ENCODE peak calls at places on chromosome 9, in nine cellular contexts. G is mammary epithelial cell, Z is omental fat pad, J is AG09319, E is progenitor cell of endocrine pancreas, T is Peyer's patch, L is WTC11, Q is kidney, S is H9. M is an unnamed sample.

GRCh38 chr9:7212101-7212500 is 454.3 kb downstream of the KDM4C start:
- DNase-seq in S (no peak), J (no peak), E (no peak), Z (no peak), T (no peak), G (peak; percentile 37), L (no peak), Q (no peak), M (no peak)

GRCh38 chr9:124769451-124770358 is 1.4 kb downstream of the NR6A1 start:
- DNase-seq in Q (peak; percentile 85), G (peak; percentile 25), Z (no peak), S (peak; percentile 65), J (no peak), E (no peak), L (peak; percentile 52), T (peak; percentile 81), M (peak; percentile 69)

GRCh38 chr9:32899181-32899580 is 102.2 kb downstream of the APTX start:
- DNase-seq in T (no peak), J (no peak), G (peak; percentile 47), L (no peak), E (no peak), Z (no peak), S (no peak), Q (no peak), M (no peak)

GRCh38 chr9:128619127-128619526 is 37.5 kb downstream of the DYNC2I2 start:
- DNase-seq in J (no peak), L (no peak), G (no peak), E (no peak), Q (no peak), Z (no peak), S (no peak), T (no peak), M (no peak)

GRCh38 chr9:112069318-112070169 is 105.6 kb downstream of the SUSD1 start:
- DNase-seq in L (no peak), Q (no peak), G (no peak), T (peak; percentile 73), J (no peak), Z (no peak), S (no peak), E (no peak), M (no peak)

GRCh38 chr9:98491778-98492177 is 217.0 kb downstream of the GABBR2 start:
- DNase-seq in S (no peak), Z (no peak), J (no peak), Q (no peak), E (no peak), G (no peak), T (no peak), L (no peak), M (no peak)

GRCh38 chr9:136095495-136096058 is 488 bp upstream of the NACC2 start:
- DNase-seq in S (no peak), J (no peak), Z (no peak), Q (peak; percentile 89), T (no peak), G (peak; percentile 30), E (no peak), L (peak; percentile 39), M (peak; percentile 58)

GRCh38 chr9:93237535-93237934 is 53.6 kb downstream of the WNK2 start:
- DNase-seq in Z (no peak), J (no peak), L (no peak), G (no peak), S (no peak), T (no peak), Q (peak; percentile 39), E (no peak), M (no peak)

GRCh38 chr9:128296340-128297220 is 20.5 kb downstream of the SWI5 start:
- DNase-seq in E (no peak), S (no peak), Q (no peak), Z (no peak), T (peak; percentile 78), L (no peak), G (no peak), J (no peak), M (no peak)

GRCh38 chr9:120702075-120702474 is 12.2 kb downstream of the MEGF9 start:
- DNase-seq in G (peak; percentile 74), J (no peak), T (no peak), L (no peak), E (no peak), Q (no peak), S (no peak), Z (no peak), M (no peak)

GRCh38 chr9:21695874-21696341 is 106.5 kb upstream of the MTAP start:
- DNase-seq in E (no peak), Q (peak; percentile 65), J (no peak), S (no peak), Z (no peak), G (no peak), T (no peak), L (no peak), M (no peak)

GRCh38 chr9:33197279-33197678 is 30.1 kb upstream of the B4GALT1 start:
- DNase-seq in Q (no peak), S (no peak), G (no peak), T (no peak), E (no peak), Z (no peak), L (no peak), J (no peak), M (no peak)

GRCh38 chr9:124602632-124603031 is 95.4 kb upstream of the NR5A1 start:
- DNase-seq in T (no peak), Z (no peak), L (no peak), S (no peak), Q (no peak), G (no peak), J (no peak), E (no peak), M (no peak)

GRCh38 chr9:21696411-21696865 is 106.0 kb upstream of the MTAP start:
- DNase-seq in L (peak; percentile 78), S (peak; percentile 96), Z (no peak), Q (peak; percentile 65), E (no peak), J (no peak), T (no peak), G (no peak), M (no peak)

GRCh38 chr9:121976751-121977150 is 116.4 kb downstream of the TTLL11 start:
- DNase-seq in Z (no peak), T (no peak), Q (no peak), S (no peak), E (no peak), J (no peak), G (peak; percentile 70), L (no peak), M (no peak)

GRCh38 chr9:76161546-76161945 is 232.7 kb downstream of the RFK start:
- DNase-seq in J (peak; percentile 42), E (no peak), G (no peak), T (no peak), L (no peak), Q (no peak), Z (no peak), S (no peak), M (no peak)

GRCh38 chr9:123960366-123960765 is 30.4 kb upstream of the DENND1A start:
- DNase-seq in E (no peak), Q (no peak), S (no peak), G (no peak), J (no peak), Z (no peak), T (no peak), L (no peak), M (no peak)

GRCh38 chr9:94603259-94603776 is 9.7 kb upstream of the FBP2 start:
- DNase-seq in L (peak; percentile 93), S (peak; percentile 91), Z (peak; percentile 43), Q (peak; percentile 87), G (peak; percentile 70), E (peak; percentile 75), J (no peak), T (peak; percentile 88), M (peak; percentile 83)
- TF ChIP-seq CTCF in L (peak; percentile 64), S (peak; percentile 89), Z (no peak), Q (peak; percentile 61), G (peak; percentile 63), E (peak; percentile 70), J (peak; percentile 56), T (peak; percentile 76), M (peak; percentile 60)

DNA sequence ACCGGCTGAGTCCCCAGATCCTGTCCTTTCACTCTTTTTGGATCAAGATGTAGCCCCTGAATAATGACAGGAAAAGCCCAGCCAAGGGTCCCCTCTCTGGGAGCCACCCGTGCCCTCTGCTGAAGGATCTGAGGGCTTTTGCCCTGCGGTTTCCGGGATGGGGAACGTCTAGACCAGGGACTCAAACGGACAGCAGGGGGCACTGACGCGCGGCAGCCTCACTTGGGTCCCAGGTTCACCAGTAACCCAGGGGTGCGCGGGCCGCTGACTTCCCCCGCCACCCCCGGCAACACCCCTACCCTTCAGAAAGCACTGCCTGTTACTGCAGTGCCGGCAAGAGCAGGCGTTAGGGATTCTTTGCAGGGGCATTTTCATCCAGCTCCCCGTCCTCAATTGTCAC is 98.7 kb upstream of the FCN2 start:
- DNase-seq in Z (no peak), G (no peak), L (peak; percentile 60), J (no peak), E (no peak), S (peak; percentile 59), Q (no peak), T (no peak), M (peak; percentile 54)
- TF ChIP-seq CTCF in Z (no peak), G (no peak), L (no peak), J (peak; percentile 30), E (peak; percentile 31), S (peak; percentile 67), Q (no peak), T (no peak), M (peak; percentile 18)

DNA sequence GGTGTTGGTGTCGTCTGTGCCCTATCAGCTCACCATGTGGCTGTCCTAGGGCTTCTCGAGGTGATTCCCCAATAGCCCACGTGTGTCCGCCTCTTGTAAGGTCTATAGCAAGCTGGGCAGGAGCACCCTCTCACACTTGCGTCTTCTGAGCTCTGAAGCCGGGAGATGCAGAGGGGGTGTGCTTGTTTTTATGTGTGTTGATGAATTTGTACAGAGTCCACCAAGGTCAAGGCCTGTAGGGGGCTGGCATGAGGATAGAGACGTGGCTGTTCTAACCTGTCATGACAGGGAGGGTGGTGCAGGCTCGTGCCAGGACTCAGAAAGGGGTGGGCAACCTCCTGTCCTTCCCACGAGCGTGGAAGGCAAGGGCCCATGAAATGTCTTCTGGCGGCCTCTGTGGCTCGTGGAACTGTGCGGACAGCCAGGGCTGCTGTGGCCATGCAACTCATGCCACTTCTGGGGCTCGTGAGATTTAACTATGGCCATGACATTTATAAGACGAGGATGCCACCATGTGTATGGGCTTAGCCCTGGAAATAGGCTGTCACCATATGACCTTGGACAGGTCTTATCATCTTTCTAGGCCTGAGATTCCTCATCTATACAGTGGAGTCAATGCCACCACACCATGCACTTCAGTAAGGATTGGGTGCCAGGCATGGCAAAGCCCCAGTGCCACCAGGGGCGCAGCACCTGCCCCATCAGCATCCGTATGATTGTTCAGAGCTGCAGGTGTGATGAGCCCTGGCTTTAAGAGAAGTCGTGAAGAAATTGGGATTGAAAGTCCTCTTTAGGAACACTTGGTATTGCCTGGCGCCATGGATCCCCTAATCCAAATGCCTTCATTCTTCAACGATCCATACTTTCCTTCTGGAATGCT is 2.3 kb upstream of the OLFM1 start:
- DNase-seq in S (no peak), T (no peak), G (no peak), E (no peak), Z (no peak), L (no peak), Q (peak; percentile 35), J (no peak), M (no peak)
- TF ChIP-seq CTCF in S (no peak), T (no peak), G (no peak), E (no peak), Z (no peak), L (no peak), Q (no peak), J (no peak), M (no peak)

DNA sequence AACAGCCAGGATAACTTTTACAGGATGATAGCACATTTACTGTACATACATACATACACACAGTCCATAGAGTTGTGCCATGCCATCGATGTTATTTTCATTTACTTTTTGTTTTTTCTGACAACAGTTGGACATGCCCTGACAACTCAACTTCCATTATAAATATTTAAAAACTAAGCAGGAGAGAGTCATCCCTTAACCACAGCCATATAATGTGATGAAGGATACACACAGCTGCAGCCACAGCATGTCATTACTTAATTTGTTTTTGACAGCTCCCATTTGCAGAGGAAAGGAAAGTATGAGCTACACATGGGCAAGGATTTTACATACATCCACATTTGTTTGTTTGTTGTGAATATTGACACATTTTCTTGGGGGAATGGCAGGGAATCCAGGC is 91.4 kb upstream of the TUT7 start:
- DNase-seq in J (no peak), Z (no peak), Q (no peak), G (peak; percentile 69), L (no peak), T (no peak), E (no peak), S (no peak), M (no peak)
- TF ChIP-seq CTCF in J (no peak), Z (no peak), Q (no peak), G (no peak), L (no peak), T (no peak), E (no peak), S (no peak), M (no peak)

M was measured in nephron progenitor cell.